ENCODE peak calls at places on chromosomes 2 and 18, in nine cellular contexts. One of them, this sample, is unnamed.
A peak's percentile ranks its signal among the peaks of the same experiment; 100 is the strongest.

GRCh38 chr18:5146093-5146492 is 51.0 kb downstream of the AKAIN1 start:
- DNase-seq in activated T-helper 1 cell treated with anti-CD3 and anti-CD28 coated beads, Interleukin-2, amount 50 U/mL, for 16 hours: no peak
- DNase-seq in A549: no peak
- DNase-seq in stimulated activated CD4-positive, alpha-beta T cell treated with anti-CD3 and anti-CD28 coated beads, Interleukin-1b, Interleukin-23, amount 100 ng/mL, for 1 hour: no peak
- DNase-seq in COR-L47: no peak
- DNase-seq in germinal center: no peak
- DNase-seq in HFF-Myc: no peak
- DNase-seq in Calu3: no peak
- DNase-seq in body of pancreas: no peak
- DNase-seq in this sample: no peak

GRCh38 chr18:23798824-23799223 is 109.6 kb downstream of the LAMA3 start:
- DNase-seq in activated T-helper 1 cell treated with anti-CD3 and anti-CD28 coated beads, Interleukin-2, amount 50 U/mL, for 16 hours: no peak
- DNase-seq in A549: no peak
- DNase-seq in stimulated activated CD4-positive, alpha-beta T cell treated with anti-CD3 and anti-CD28 coated beads, Interleukin-1b, Interleukin-23, amount 100 ng/mL, for 1 hour: no peak
- DNase-seq in COR-L47: no peak
- DNase-seq in germinal center: no peak
- DNase-seq in HFF-Myc: no peak
- DNase-seq in Calu3: no peak
- DNase-seq in body of pancreas: no peak
- DNase-seq in this sample: no peak

GRCh38 chr2:138948070-138948539 is 167.9 kb upstream of the NXPH2 start:
- DNase-seq in activated T-helper 1 cell treated with anti-CD3 and anti-CD28 coated beads, Interleukin-2, amount 50 U/mL, for 16 hours: no peak
- DNase-seq in A549: peak; percentile 23
- DNase-seq in stimulated activated CD4-positive, alpha-beta T cell treated with anti-CD3 and anti-CD28 coated beads, Interleukin-1b, Interleukin-23, amount 100 ng/mL, for 1 hour: no peak
- DNase-seq in COR-L47: no peak
- DNase-seq in germinal center: no peak
- DNase-seq in HFF-Myc: peak; percentile 10
- DNase-seq in Calu3: peak; percentile 34
- DNase-seq in body of pancreas: no peak
- DNase-seq in this sample: no peak

GRCh38 chr2:178258916-178259315 is 64.6 kb downstream of the OSBPL6 start:
- DNase-seq in activated T-helper 1 cell treated with anti-CD3 and anti-CD28 coated beads, Interleukin-2, amount 50 U/mL, for 16 hours: no peak
- DNase-seq in A549: no peak
- DNase-seq in stimulated activated CD4-positive, alpha-beta T cell treated with anti-CD3 and anti-CD28 coated beads, Interleukin-1b, Interleukin-23, amount 100 ng/mL, for 1 hour: no peak
- DNase-seq in COR-L47: no peak
- DNase-seq in germinal center: no peak
- DNase-seq in HFF-Myc: no peak
- DNase-seq in Calu3: no peak
- DNase-seq in body of pancreas: no peak
- DNase-seq in this sample: no peak

GRCh38 chr2:224594840-224595239 is 9.7 kb upstream of the CUL3 start:
- DNase-seq in activated T-helper 1 cell treated with anti-CD3 and anti-CD28 coated beads, Interleukin-2, amount 50 U/mL, for 16 hours: no peak
- DNase-seq in A549: no peak
- DNase-seq in stimulated activated CD4-positive, alpha-beta T cell treated with anti-CD3 and anti-CD28 coated beads, Interleukin-1b, Interleukin-23, amount 100 ng/mL, for 1 hour: no peak
- DNase-seq in COR-L47: no peak
- DNase-seq in germinal center: no peak
- DNase-seq in HFF-Myc: no peak
- DNase-seq in Calu3: no peak
- DNase-seq in body of pancreas: no peak
- DNase-seq in this sample: no peak

GRCh38 chr2:63050916-63051794 is 525 bp downstream of the OTX1 start:
- DNase-seq in activated T-helper 1 cell treated with anti-CD3 and anti-CD28 coated beads, Interleukin-2, amount 50 U/mL, for 16 hours: no peak
- DNase-seq in A549: no peak
- DNase-seq in stimulated activated CD4-positive, alpha-beta T cell treated with anti-CD3 and anti-CD28 coated beads, Interleukin-1b, Interleukin-23, amount 100 ng/mL, for 1 hour: no peak
- DNase-seq in COR-L47: no peak
- DNase-seq in germinal center: no peak
- DNase-seq in HFF-Myc: no peak
- DNase-seq in Calu3: peak; percentile 30
- DNase-seq in body of pancreas: peak; percentile 19
- DNase-seq in this sample: peak; percentile 21

GRCh38 chr2:26724004-26724750 is 31.7 kb downstream of the KCNK3 start:
- DNase-seq in activated T-helper 1 cell treated with anti-CD3 and anti-CD28 coated beads, Interleukin-2, amount 50 U/mL, for 16 hours: no peak
- DNase-seq in A549: peak; percentile 98
- DNase-seq in stimulated activated CD4-positive, alpha-beta T cell treated with anti-CD3 and anti-CD28 coated beads, Interleukin-1b, Interleukin-23, amount 100 ng/mL, for 1 hour: no peak
- DNase-seq in COR-L47: no peak
- DNase-seq in germinal center: no peak
- DNase-seq in HFF-Myc: no peak
- DNase-seq in Calu3: peak; percentile 64
- DNase-seq in body of pancreas: peak; percentile 87
- DNase-seq in this sample: no peak

GRCh38 chr18:70036168-70036567 is 88.5 kb upstream of the CD226 start:
- DNase-seq in activated T-helper 1 cell treated with anti-CD3 and anti-CD28 coated beads, Interleukin-2, amount 50 U/mL, for 16 hours: no peak
- DNase-seq in A549: no peak
- DNase-seq in stimulated activated CD4-positive, alpha-beta T cell treated with anti-CD3 and anti-CD28 coated beads, Interleukin-1b, Interleukin-23, amount 100 ng/mL, for 1 hour: no peak
- DNase-seq in COR-L47: no peak
- DNase-seq in germinal center: no peak
- DNase-seq in HFF-Myc: no peak
- DNase-seq in Calu3: no peak
- DNase-seq in body of pancreas: no peak
- DNase-seq in this sample: no peak

GRCh38 chr2:96359866-96360265 is 24.3 kb downstream of the NCAPH start:
- DNase-seq in activated T-helper 1 cell treated with anti-CD3 and anti-CD28 coated beads, Interleukin-2, amount 50 U/mL, for 16 hours: no peak
- DNase-seq in A549: no peak
- DNase-seq in stimulated activated CD4-positive, alpha-beta T cell treated with anti-CD3 and anti-CD28 coated beads, Interleukin-1b, Interleukin-23, amount 100 ng/mL, for 1 hour: no peak
- DNase-seq in COR-L47: no peak
- DNase-seq in germinal center: no peak
- DNase-seq in HFF-Myc: no peak
- DNase-seq in Calu3: no peak
- DNase-seq in body of pancreas: no peak
- DNase-seq in this sample: no peak

GRCh38 chr2:107588181-107588580 is 238.5 kb upstream of the RGPD4 start:
- DNase-seq in activated T-helper 1 cell treated with anti-CD3 and anti-CD28 coated beads, Interleukin-2, amount 50 U/mL, for 16 hours: no peak
- DNase-seq in A549: no peak
- DNase-seq in stimulated activated CD4-positive, alpha-beta T cell treated with anti-CD3 and anti-CD28 coated beads, Interleukin-1b, Interleukin-23, amount 100 ng/mL, for 1 hour: no peak
- DNase-seq in COR-L47: no peak
- DNase-seq in germinal center: no peak
- DNase-seq in HFF-Myc: no peak
- DNase-seq in Calu3: no peak
- DNase-seq in body of pancreas: no peak
- DNase-seq in this sample: no peak

GRCh38 chr18:48787523-48788151 is 163.1 kb downstream of the SMAD7 start:
- DNase-seq in activated T-helper 1 cell treated with anti-CD3 and anti-CD28 coated beads, Interleukin-2, amount 50 U/mL, for 16 hours: no peak
- DNase-seq in A549: no peak
- DNase-seq in stimulated activated CD4-positive, alpha-beta T cell treated with anti-CD3 and anti-CD28 coated beads, Interleukin-1b, Interleukin-23, amount 100 ng/mL, for 1 hour: no peak
- DNase-seq in COR-L47: no peak
- DNase-seq in germinal center: no peak
- DNase-seq in HFF-Myc: no peak
- DNase-seq in Calu3: no peak
- DNase-seq in body of pancreas: peak; percentile 3
- DNase-seq in this sample: no peak

GRCh38 chr2:177532567-177532966 is 140.0 kb downstream of the AGPS start:
- DNase-seq in activated T-helper 1 cell treated with anti-CD3 and anti-CD28 coated beads, Interleukin-2, amount 50 U/mL, for 16 hours: no peak
- DNase-seq in A549: no peak
- DNase-seq in stimulated activated CD4-positive, alpha-beta T cell treated with anti-CD3 and anti-CD28 coated beads, Interleukin-1b, Interleukin-23, amount 100 ng/mL, for 1 hour: no peak
- DNase-seq in COR-L47: no peak
- DNase-seq in germinal center: no peak
- DNase-seq in HFF-Myc: no peak
- DNase-seq in Calu3: no peak
- DNase-seq in body of pancreas: no peak
- DNase-seq in this sample: no peak

GRCh38 chr2:55120634-55121359 is 70.5 kb upstream of the RTN4 start:
- DNase-seq in activated T-helper 1 cell treated with anti-CD3 and anti-CD28 coated beads, Interleukin-2, amount 50 U/mL, for 16 hours: no peak
- DNase-seq in A549: no peak
- DNase-seq in stimulated activated CD4-positive, alpha-beta T cell treated with anti-CD3 and anti-CD28 coated beads, Interleukin-1b, Interleukin-23, amount 100 ng/mL, for 1 hour: no peak
- DNase-seq in COR-L47: no peak
- DNase-seq in germinal center: no peak
- DNase-seq in HFF-Myc: no peak
- DNase-seq in Calu3: no peak
- DNase-seq in body of pancreas: no peak
- DNase-seq in this sample: no peak

GRCh38 chr2:160952462-160952861 is 207.8 kb upstream of the TANK start:
- DNase-seq in activated T-helper 1 cell treated with anti-CD3 and anti-CD28 coated beads, Interleukin-2, amount 50 U/mL, for 16 hours: no peak
- DNase-seq in A549: no peak
- DNase-seq in stimulated activated CD4-positive, alpha-beta T cell treated with anti-CD3 and anti-CD28 coated beads, Interleukin-1b, Interleukin-23, amount 100 ng/mL, for 1 hour: no peak
- DNase-seq in COR-L47: no peak
- DNase-seq in germinal center: no peak
- DNase-seq in HFF-Myc: no peak
- DNase-seq in Calu3: no peak
- DNase-seq in body of pancreas: peak; percentile 13
- DNase-seq in this sample: no peak

GRCh38 chr2:200469708-200470600 is 39.9 kb downstream of the KCTD18 start:
- DNase-seq in activated T-helper 1 cell treated with anti-CD3 and anti-CD28 coated beads, Interleukin-2, amount 50 U/mL, for 16 hours: no peak
- DNase-seq in A549: no peak
- DNase-seq in stimulated activated CD4-positive, alpha-beta T cell treated with anti-CD3 and anti-CD28 coated beads, Interleukin-1b, Interleukin-23, amount 100 ng/mL, for 1 hour: no peak
- DNase-seq in COR-L47: no peak
- DNase-seq in germinal center: no peak
- DNase-seq in HFF-Myc: no peak
- DNase-seq in Calu3: no peak
- DNase-seq in body of pancreas: peak; percentile 35
- DNase-seq in this sample: no peak

GRCh38 chr2:217370391-217370790 is 510.5 kb upstream of the TNP1 start:
- DNase-seq in activated T-helper 1 cell treated with anti-CD3 and anti-CD28 coated beads, Interleukin-2, amount 50 U/mL, for 16 hours: no peak
- DNase-seq in A549: peak; percentile 23
- DNase-seq in stimulated activated CD4-positive, alpha-beta T cell treated with anti-CD3 and anti-CD28 coated beads, Interleukin-1b, Interleukin-23, amount 100 ng/mL, for 1 hour: no peak
- DNase-seq in COR-L47: no peak
- DNase-seq in germinal center: no peak
- DNase-seq in HFF-Myc: peak; percentile 59
- DNase-seq in Calu3: peak; percentile 14
- DNase-seq in body of pancreas: no peak
- DNase-seq in this sample: no peak

GRCh38 chr18:22817844-22818243 is 115.3 kb upstream of the RBBP8 start:
- DNase-seq in activated T-helper 1 cell treated with anti-CD3 and anti-CD28 coated beads, Interleukin-2, amount 50 U/mL, for 16 hours: no peak
- DNase-seq in A549: no peak
- DNase-seq in stimulated activated CD4-positive, alpha-beta T cell treated with anti-CD3 and anti-CD28 coated beads, Interleukin-1b, Interleukin-23, amount 100 ng/mL, for 1 hour: no peak
- DNase-seq in COR-L47: no peak
- DNase-seq in germinal center: no peak
- DNase-seq in HFF-Myc: no peak
- DNase-seq in Calu3: no peak
- DNase-seq in body of pancreas: no peak
- DNase-seq in this sample: no peak

GRCh38 chr2:28633739-28634138 is 117.9 kb upstream of the PPP1CB start:
- DNase-seq in activated T-helper 1 cell treated with anti-CD3 and anti-CD28 coated beads, Interleukin-2, amount 50 U/mL, for 16 hours: no peak
- DNase-seq in A549: peak; percentile 68
- DNase-seq in stimulated activated CD4-positive, alpha-beta T cell treated with anti-CD3 and anti-CD28 coated beads, Interleukin-1b, Interleukin-23, amount 100 ng/mL, for 1 hour: no peak
- DNase-seq in COR-L47: no peak
- DNase-seq in germinal center: no peak
- DNase-seq in HFF-Myc: no peak
- DNase-seq in Calu3: peak; percentile 41
- DNase-seq in body of pancreas: no peak
- DNase-seq in this sample: no peak

GRCh38 chr2:182422864-182423263 is 4.0 kb downstream of the PDE1A start:
- DNase-seq in activated T-helper 1 cell treated with anti-CD3 and anti-CD28 coated beads, Interleukin-2, amount 50 U/mL, for 16 hours: no peak
- DNase-seq in A549: no peak
- DNase-seq in stimulated activated CD4-positive, alpha-beta T cell treated with anti-CD3 and anti-CD28 coated beads, Interleukin-1b, Interleukin-23, amount 100 ng/mL, for 1 hour: no peak
- DNase-seq in COR-L47: no peak
- DNase-seq in germinal center: no peak
- DNase-seq in HFF-Myc: no peak
- DNase-seq in Calu3: no peak
- DNase-seq in body of pancreas: no peak
- DNase-seq in this sample: no peak

GRCh38 chr18:41666251-41666650 is 288.8 kb upstream of the PIK3C3 start:
- DNase-seq in activated T-helper 1 cell treated with anti-CD3 and anti-CD28 coated beads, Interleukin-2, amount 50 U/mL, for 16 hours: no peak
- DNase-seq in A549: no peak
- DNase-seq in stimulated activated CD4-positive, alpha-beta T cell treated with anti-CD3 and anti-CD28 coated beads, Interleukin-1b, Interleukin-23, amount 100 ng/mL, for 1 hour: no peak
- DNase-seq in COR-L47: peak; percentile 64
- DNase-seq in germinal center: no peak
- DNase-seq in HFF-Myc: no peak
- DNase-seq in Calu3: no peak
- DNase-seq in body of pancreas: no peak
- DNase-seq in this sample: no peak

GRCh38 chr2:11477994-11478393 is 12.0 kb upstream of the E2F6 start:
- DNase-seq in activated T-helper 1 cell treated with anti-CD3 and anti-CD28 coated beads, Interleukin-2, amount 50 U/mL, for 16 hours: peak; percentile 64
- DNase-seq in A549: peak; percentile 91
- DNase-seq in stimulated activated CD4-positive, alpha-beta T cell treated with anti-CD3 and anti-CD28 coated beads, Interleukin-1b, Interleukin-23, amount 100 ng/mL, for 1 hour: peak; percentile 77
- DNase-seq in COR-L47: peak; percentile 90
- DNase-seq in germinal center: peak; percentile 57
- DNase-seq in HFF-Myc: peak; percentile 55
- DNase-seq in Calu3: peak; percentile 88
- DNase-seq in body of pancreas: peak; percentile 90
- DNase-seq in this sample: peak; percentile 67

GRCh38 chr2:79792097-79792496 is 279.2 kb downstream of the CTNNA2 start:
- DNase-seq in activated T-helper 1 cell treated with anti-CD3 and anti-CD28 coated beads, Interleukin-2, amount 50 U/mL, for 16 hours: no peak
- DNase-seq in A549: no peak
- DNase-seq in stimulated activated CD4-positive, alpha-beta T cell treated with anti-CD3 and anti-CD28 coated beads, Interleukin-1b, Interleukin-23, amount 100 ng/mL, for 1 hour: no peak
- DNase-seq in COR-L47: no peak
- DNase-seq in germinal center: no peak
- DNase-seq in HFF-Myc: no peak
- DNase-seq in Calu3: no peak
- DNase-seq in body of pancreas: no peak
- DNase-seq in this sample: no peak

GRCh38 chr2:109199790-109200189 is 70.8 kb downstream of the SH3RF3 start:
- DNase-seq in activated T-helper 1 cell treated with anti-CD3 and anti-CD28 coated beads, Interleukin-2, amount 50 U/mL, for 16 hours: no peak
- DNase-seq in A549: no peak
- DNase-seq in stimulated activated CD4-positive, alpha-beta T cell treated with anti-CD3 and anti-CD28 coated beads, Interleukin-1b, Interleukin-23, amount 100 ng/mL, for 1 hour: no peak
- DNase-seq in COR-L47: no peak
- DNase-seq in germinal center: no peak
- DNase-seq in HFF-Myc: no peak
- DNase-seq in Calu3: no peak
- DNase-seq in body of pancreas: no peak
- DNase-seq in this sample: no peak

GRCh38 chr18:2571200-2572143 is at the start of the genes METTL4 and NDC80:
- DNase-seq in activated T-helper 1 cell treated with anti-CD3 and anti-CD28 coated beads, Interleukin-2, amount 50 U/mL, for 16 hours: peak; percentile 75
- DNase-seq in A549: peak; percentile 90
- DNase-seq in stimulated activated CD4-positive, alpha-beta T cell treated with anti-CD3 and anti-CD28 coated beads, Interleukin-1b, Interleukin-23, amount 100 ng/mL, for 1 hour: peak; percentile 58
- DNase-seq in COR-L47: peak; percentile 91
- DNase-seq in germinal center: peak; percentile 84
- DNase-seq in HFF-Myc: peak; percentile 51
- DNase-seq in Calu3: peak; percentile 85
- DNase-seq in body of pancreas: peak; percentile 80
- DNase-seq in this sample: peak; percentile 82

This sample was measured in naive B cell.